ENCODE peak calls at places on chromosome 2, in five cellular contexts. One of them, this sample, is unnamed.

GRCh38 chr2:147886136-147886535 is 41.3 kb downstream of the ACVR2A start:
- DNase-seq in lower leg skin: no peak
- DNase-seq in heart left ventricle: no peak
- DNase-seq in tibial nerve: no peak
- DNase-seq in HFFc6: no peak
- DNase-seq in this sample: no peak

GRCh38 chr2:4678937-4679336 is 975.6 kb downstream of the DCDC2C start:
- DNase-seq in lower leg skin: no peak
- DNase-seq in heart left ventricle: no peak
- DNase-seq in tibial nerve: no peak
- DNase-seq in HFFc6: no peak
- DNase-seq in this sample: no peak

GRCh38 chr2:106579750-106580197 is 92.6 kb downstream of the CD8B2 start:
- DNase-seq in lower leg skin: no peak
- DNase-seq in heart left ventricle: no peak
- DNase-seq in tibial nerve: no peak
- DNase-seq in HFFc6: no peak
- DNase-seq in this sample: no peak

GRCh38 chr2:241852116-241852980 is 6.3 kb downstream of the PDCD1 start:
- DNase-seq in lower leg skin: peak; percentile 77
- DNase-seq in heart left ventricle: no peak
- DNase-seq in tibial nerve: peak; percentile 12
- DNase-seq in HFFc6: no peak
- DNase-seq in this sample: no peak

GRCh38 chr2:118654945-118655344 is 192.5 kb downstream of the EN1 start:
- DNase-seq in lower leg skin: no peak
- DNase-seq in heart left ventricle: no peak
- DNase-seq in tibial nerve: no peak
- DNase-seq in HFFc6: no peak
- DNase-seq in this sample: no peak

GRCh38 chr2:46315103-46315890 is 18.1 kb downstream of the EPAS1 start:
- DNase-seq in lower leg skin: peak; percentile 97
- DNase-seq in heart left ventricle: peak; percentile 94
- DNase-seq in tibial nerve: peak; percentile 60
- DNase-seq in HFFc6: peak; percentile 96
- DNase-seq in this sample: peak; percentile 88

GRCh38 chr2:69456950-69457445 is 19.8 kb upstream of the NFU1 start:
- DNase-seq in lower leg skin: no peak
- DNase-seq in heart left ventricle: no peak
- DNase-seq in tibial nerve: no peak
- DNase-seq in HFFc6: no peak
- DNase-seq in this sample: no peak

GRCh38 chr2:37219046-37219445 is 12.3 kb downstream of the CEBPZ start:
- DNase-seq in lower leg skin: no peak
- DNase-seq in heart left ventricle: no peak
- DNase-seq in tibial nerve: no peak
- DNase-seq in HFFc6: no peak
- DNase-seq in this sample: no peak

GRCh38 chr2:240985881-240986786 is 12.3 kb upstream of the SNED1 start:
- DNase-seq in lower leg skin: peak; percentile 83
- DNase-seq in heart left ventricle: peak; percentile 23
- DNase-seq in tibial nerve: peak; percentile 11
- DNase-seq in HFFc6: no peak
- DNase-seq in this sample: peak; percentile 59

GRCh38 chr2:26422947-26423629 is 21.4 kb downstream of the DRC1 start:
- DNase-seq in lower leg skin: no peak
- DNase-seq in heart left ventricle: no peak
- DNase-seq in tibial nerve: no peak
- DNase-seq in HFFc6: no peak
- DNase-seq in this sample: no peak

GRCh38 chr2:59932341-59932740 is 621.1 kb downstream of the BCL11A start:
- DNase-seq in lower leg skin: no peak
- DNase-seq in heart left ventricle: no peak
- DNase-seq in tibial nerve: no peak
- DNase-seq in HFFc6: no peak
- DNase-seq in this sample: no peak

GRCh38 chr2:240901986-240902614 is 4.0 kb upstream of the CROCC2 start:
- DNase-seq in lower leg skin: no peak
- DNase-seq in heart left ventricle: peak; percentile 6
- DNase-seq in tibial nerve: no peak
- DNase-seq in HFFc6: no peak
- DNase-seq in this sample: no peak

GRCh38 chr2:177241771-177242135 is 22.8 kb downstream of the NFE2L2 start:
- DNase-seq in lower leg skin: no peak
- DNase-seq in heart left ventricle: no peak
- DNase-seq in tibial nerve: no peak
- DNase-seq in HFFc6: peak; percentile 28
- DNase-seq in this sample: no peak

GRCh38 chr2:240645346-240646060 is 20.2 kb downstream of the GPR35 start:
- DNase-seq in lower leg skin: peak; percentile 70
- DNase-seq in heart left ventricle: no peak
- DNase-seq in tibial nerve: no peak
- DNase-seq in HFFc6: no peak
- DNase-seq in this sample: no peak

GRCh38 chr2:98505311-98505808 is 60.7 kb downstream of the INPP4A start:
- DNase-seq in lower leg skin: peak; percentile 77
- DNase-seq in heart left ventricle: peak; percentile 62
- DNase-seq in tibial nerve: no peak
- DNase-seq in HFFc6: no peak
- DNase-seq in this sample: no peak

GRCh38 chr2:203759692-203760365 is 53.4 kb downstream of the CD28 start:
- DNase-seq in lower leg skin: no peak
- DNase-seq in heart left ventricle: no peak
- DNase-seq in tibial nerve: no peak
- DNase-seq in HFFc6: peak; percentile 96
- DNase-seq in this sample: no peak

GRCh38 chr2:236570081-236570979 is 705 bp downstream of the ACKR3 start:
- DNase-seq in lower leg skin: peak; percentile 21
- DNase-seq in heart left ventricle: no peak
- DNase-seq in tibial nerve: no peak
- DNase-seq in HFFc6: no peak
- DNase-seq in this sample: no peak

GRCh38 chr2:37782721-37783438 is 111.4 kb upstream of the CDC42EP3 start:
- DNase-seq in lower leg skin: no peak
- DNase-seq in heart left ventricle: no peak
- DNase-seq in tibial nerve: no peak
- DNase-seq in HFFc6: peak; percentile 50
- DNase-seq in this sample: no peak

GRCh38 chr2:96913398-96914202 is 43.7 kb upstream of the SEMA4C start:
- DNase-seq in lower leg skin: no peak
- DNase-seq in heart left ventricle: no peak
- DNase-seq in tibial nerve: no peak
- DNase-seq in HFFc6: no peak
- DNase-seq in this sample: no peak

GRCh38 chr2:164840930-164841718 is 499 bp downstream of the COBLL1 start:
- DNase-seq in lower leg skin: peak; percentile 92
- DNase-seq in heart left ventricle: peak; percentile 91
- DNase-seq in tibial nerve: peak; percentile 38
- DNase-seq in HFFc6: peak; percentile 57
- DNase-seq in this sample: peak; percentile 83

GRCh38 chr2:64645014-64645418 is 8.7 kb downstream of the SERTAD2 start:
- DNase-seq in lower leg skin: peak; percentile 87
- DNase-seq in heart left ventricle: peak; percentile 67
- DNase-seq in tibial nerve: peak; percentile 29
- DNase-seq in HFFc6: peak; percentile 75
- DNase-seq in this sample: no peak

GRCh38 chr2:199460101-199460671 is 2.4 kb upstream of the SATB2 start:
- DNase-seq in lower leg skin: no peak
- DNase-seq in heart left ventricle: no peak
- DNase-seq in tibial nerve: no peak
- DNase-seq in HFFc6: peak; percentile 35
- DNase-seq in this sample: no peak

GRCh38 chr2:107312240-107312639 is 426.3 kb upstream of the ST6GAL2 start:
- DNase-seq in lower leg skin: no peak
- DNase-seq in heart left ventricle: no peak
- DNase-seq in tibial nerve: no peak
- DNase-seq in HFFc6: no peak
- DNase-seq in this sample: no peak

GRCh38 chr2:109348190-109348589 is 219.2 kb downstream of the SH3RF3 start:
- DNase-seq in lower leg skin: peak; percentile 40
- DNase-seq in heart left ventricle: no peak
- DNase-seq in tibial nerve: no peak
- DNase-seq in HFFc6: no peak
- DNase-seq in this sample: no peak

GRCh38 chr2:86429335-86429734 is 11.8 kb upstream of the KDM3A start:
- DNase-seq in lower leg skin: no peak
- DNase-seq in heart left ventricle: no peak
- DNase-seq in tibial nerve: no peak
- DNase-seq in HFFc6: no peak
- DNase-seq in this sample: no peak

GRCh38 chr2:88857951-88858406 is 166.5 kb downstream of the RPIA start:
- DNase-seq in lower leg skin: no peak
- DNase-seq in heart left ventricle: peak; percentile 29
- DNase-seq in tibial nerve: no peak
- DNase-seq in HFFc6: no peak
- DNase-seq in this sample: no peak

GRCh38 chr2:119808516-119809147 is 48.9 kb downstream of the PTPN4 start:
- DNase-seq in lower leg skin: no peak
- DNase-seq in heart left ventricle: no peak
- DNase-seq in tibial nerve: no peak
- DNase-seq in HFFc6: no peak
- DNase-seq in this sample: no peak

GRCh38 chr2:175855794-175856453 is 146.1 kb downstream of the LNPK start:
- DNase-seq in lower leg skin: no peak
- DNase-seq in heart left ventricle: peak; percentile 76
- DNase-seq in tibial nerve: no peak
- DNase-seq in HFFc6: peak; percentile 64
- DNase-seq in this sample: no peak

GRCh38 chr2:133390151-133390550 is 178.1 kb downstream of the NCKAP5 start:
- DNase-seq in lower leg skin: no peak
- DNase-seq in heart left ventricle: no peak
- DNase-seq in tibial nerve: no peak
- DNase-seq in HFFc6: peak; percentile 20
- DNase-seq in this sample: no peak

GRCh38 chr2:147204102-147204501 is 640.7 kb upstream of the ACVR2A start:
- DNase-seq in lower leg skin: no peak
- DNase-seq in heart left ventricle: no peak
- DNase-seq in tibial nerve: no peak
- DNase-seq in HFFc6: no peak
- DNase-seq in this sample: no peak

GRCh38 chr2:30355306-30355705 is 91.7 kb upstream of the LCLAT1 start:
- DNase-seq in lower leg skin: no peak
- DNase-seq in heart left ventricle: no peak
- DNase-seq in tibial nerve: no peak
- DNase-seq in HFFc6: no peak
- DNase-seq in this sample: no peak

GRCh38 chr2:85838181-85838580 is 50.6 kb downstream of the ST3GAL5 start:
- DNase-seq in lower leg skin: no peak
- DNase-seq in heart left ventricle: no peak
- DNase-seq in tibial nerve: no peak
- DNase-seq in HFFc6: no peak
- DNase-seq in this sample: no peak

DNA sequence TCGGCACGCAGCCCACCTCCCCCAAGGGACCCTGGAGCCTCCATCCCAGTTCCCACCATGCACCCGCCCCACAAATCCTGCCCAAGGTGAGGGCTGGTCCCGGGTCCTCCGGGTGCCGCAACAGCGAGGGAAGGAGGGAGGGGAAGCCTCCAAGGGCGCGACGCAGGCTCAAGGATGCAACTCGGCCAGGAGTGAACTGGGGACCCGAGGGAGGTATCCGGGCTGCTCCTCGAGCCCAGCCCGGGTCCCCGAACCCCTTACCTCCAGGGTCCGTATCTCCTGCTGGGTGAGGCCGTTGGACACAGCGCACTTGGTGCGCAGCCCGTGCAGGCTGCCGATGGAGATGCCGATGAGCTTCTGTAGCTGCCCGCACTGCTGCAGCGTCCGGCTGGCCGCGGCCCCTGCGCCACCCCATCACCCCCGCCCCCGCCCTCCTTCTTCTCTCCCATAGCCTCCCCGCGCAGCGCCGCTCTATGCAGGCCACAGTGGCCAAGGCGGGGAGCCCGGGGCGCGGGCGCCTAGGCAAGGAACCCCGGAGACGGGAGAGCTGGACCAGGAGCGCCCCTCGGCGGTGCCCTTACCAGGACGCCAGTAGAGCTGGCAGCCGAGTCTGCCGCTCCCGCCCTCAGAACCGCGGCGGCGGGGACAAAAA is 124.1 kb downstream of the ANKRD30BL start:
- DNase-seq in lower leg skin: no peak
- DNase-seq in heart left ventricle: peak; percentile 30
- DNase-seq in tibial nerve: no peak
- DNase-seq in HFFc6: no peak
- DNase-seq in this sample: no peak
- TF ChIP-seq CTCF in lower leg skin: no peak
- TF ChIP-seq CTCF in heart left ventricle: no peak
- TF ChIP-seq CTCF in tibial nerve: no peak
- TF ChIP-seq CTCF in HFFc6: no peak
- TF ChIP-seq CTCF in this sample: no peak

GRCh38 chr2:124753842-124754241 is 728.8 kb downstream of the CNTNAP5 start:
- DNase-seq in lower leg skin: no peak
- DNase-seq in heart left ventricle: no peak
- DNase-seq in tibial nerve: no peak
- DNase-seq in HFFc6: no peak
- DNase-seq in this sample: no peak
- TF ChIP-seq CTCF in lower leg skin: no peak
- TF ChIP-seq CTCF in heart left ventricle: no peak
- TF ChIP-seq CTCF in tibial nerve: no peak
- TF ChIP-seq CTCF in HFFc6: no peak
- TF ChIP-seq CTCF in this sample: no peak

DNA sequence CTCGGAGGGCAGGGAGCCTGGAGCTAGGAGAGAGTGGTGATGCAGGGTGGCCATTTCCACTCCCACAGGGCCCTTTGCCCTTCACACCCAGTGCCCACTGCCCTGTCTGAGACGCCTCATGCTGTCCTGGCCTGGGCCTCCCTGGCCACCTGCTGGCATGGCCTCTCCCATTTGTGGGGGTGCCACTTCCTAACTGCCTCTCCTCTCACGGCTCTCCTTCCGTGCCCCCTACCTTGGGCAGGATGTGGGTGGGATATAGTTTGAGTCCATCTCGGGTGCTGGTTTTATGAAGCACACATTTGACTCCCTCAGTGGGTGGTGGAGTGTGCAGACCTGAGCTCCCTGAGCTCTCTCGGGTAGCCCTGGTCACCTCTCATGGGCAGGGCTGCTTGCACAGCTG is 46.0 kb downstream of the DGKD start:
- DNase-seq in lower leg skin: peak; percentile 80
- DNase-seq in heart left ventricle: no peak
- DNase-seq in tibial nerve: no peak
- DNase-seq in HFFc6: no peak
- DNase-seq in this sample: peak; percentile 61
- TF ChIP-seq CTCF in lower leg skin: no peak
- TF ChIP-seq CTCF in heart left ventricle: no peak
- TF ChIP-seq CTCF in tibial nerve: no peak
- TF ChIP-seq CTCF in HFFc6: no peak
- TF ChIP-seq CTCF in this sample: no peak

DNA sequence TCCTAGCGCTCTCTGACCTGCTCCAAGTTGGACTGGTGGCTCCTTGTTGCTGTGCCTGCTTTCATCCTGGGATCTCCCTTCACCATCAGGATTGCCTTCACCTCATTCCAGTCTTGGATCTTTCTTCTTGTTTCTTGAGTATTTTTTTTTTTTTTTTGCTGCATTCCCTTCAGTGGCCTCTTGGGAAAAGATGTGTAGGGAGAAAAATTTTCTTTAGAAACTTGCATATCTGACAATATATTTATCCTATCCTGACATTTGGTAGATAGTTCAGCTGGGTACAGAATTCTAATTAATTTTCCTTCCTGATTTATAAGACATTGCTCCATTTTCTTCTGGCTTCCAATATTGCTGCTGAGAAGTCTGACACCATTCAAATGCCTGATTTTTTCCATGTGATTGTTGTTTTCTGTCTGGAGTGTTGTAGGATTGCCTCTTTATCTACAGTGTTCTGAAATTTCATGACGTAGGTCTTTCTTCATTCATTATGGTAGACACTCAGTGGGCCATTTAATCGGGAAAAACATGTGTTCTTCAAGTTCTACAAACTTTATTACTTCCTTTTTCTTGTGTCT is 23.0 kb upstream of the IL1A start:
- DNase-seq in lower leg skin: no peak
- DNase-seq in heart left ventricle: no peak
- DNase-seq in tibial nerve: no peak
- DNase-seq in HFFc6: no peak
- DNase-seq in this sample: no peak
- TF ChIP-seq CTCF in lower leg skin: no peak
- TF ChIP-seq CTCF in heart left ventricle: no peak
- TF ChIP-seq CTCF in tibial nerve: no peak
- TF ChIP-seq CTCF in HFFc6: peak; percentile 65
- TF ChIP-seq CTCF in this sample: no peak